ENCODE peak calls at places on chromosomes 2 and 18, in eight cellular contexts. P is GM12865, V is heart right ventricle, T is fibroblast of pulmonary artery, M is GM23248, U is IMR-90, C is HFF-Myc, L is fibroblast of lung. J is an unnamed sample.

GRCh38 chr2:238987352-238987981 is 139.6 kb downstream of the TWIST2 start:
- DNase-seq in C (no peak), L (no peak), V (no peak), P (no peak), T (peak; percentile 18), U (no peak), M (peak; percentile 43), J (no peak)

GRCh38 chr18:26233208-26233607 is 7.0 kb downstream of the TAF4B start:
- DNase-seq in T (no peak), L (no peak), U (no peak), C (no peak), P (no peak), M (no peak), V (no peak), J (no peak)

GRCh38 chr2:20650412-20650879 is 452 bp downstream of the HS1BP3 start:
- DNase-seq in V (no peak), L (peak; percentile 38), M (peak; percentile 83), T (peak; percentile 35), C (no peak), U (peak; percentile 38), P (peak; percentile 42), J (no peak)

GRCh38 chr2:220850116-220850515 is 722.0 kb downstream of the EPHA4 start:
- DNase-seq in U (no peak), V (no peak), L (no peak), M (no peak), C (no peak), P (no peak), T (no peak), J (no peak)

GRCh38 chr2:225995788-225996476 is 596.4 kb downstream of the NYAP2 start:
- DNase-seq in U (peak; percentile 76), M (peak; percentile 47), P (no peak), C (peak; percentile 62), L (peak; percentile 73), T (peak; percentile 36), V (no peak), J (no peak)

GRCh38 chr18:23871410-23871809 is 143.1 kb upstream of the TTC39C start:
- DNase-seq in M (no peak), T (peak; percentile 53), V (peak; percentile 43), C (no peak), U (no peak), P (peak; percentile 51), L (peak; percentile 64), J (no peak)

GRCh38 chr2:11330457-11331142 is 13.8 kb downstream of the ROCK2 start:
- DNase-seq in U (no peak), T (no peak), P (no peak), C (no peak), M (peak; percentile 45), L (no peak), V (no peak), J (no peak)

GRCh38 chr2:101355561-101356130 is 31.7 kb downstream of the CREG2 start:
- DNase-seq in L (no peak), V (no peak), P (no peak), T (no peak), M (peak; percentile 32), U (no peak), C (no peak), J (no peak)

GRCh38 chr2:100821255-100821912 is 1.4 kb downstream of the NPAS2 start:
- DNase-seq in T (peak; percentile 49), U (no peak), L (no peak), M (peak; percentile 12), P (no peak), V (no peak), C (no peak), J (no peak)

GRCh38 chr2:38690499-38691420 is 24.8 kb downstream of the GALM start:
- DNase-seq in P (no peak), U (peak; percentile 97), V (no peak), M (peak; percentile 95), L (peak; percentile 96), C (peak; percentile 81), T (peak; percentile 86), J (no peak)

GRCh38 chr2:99421469-99421868 is 68.3 kb downstream of the REV1 start:
- DNase-seq in T (peak; percentile 60), P (no peak), M (peak; percentile 70), C (no peak), L (peak; percentile 25), U (peak; percentile 62), V (no peak), J (no peak)

GRCh38 chr2:95206086-95206485 is 1.2 kb upstream of the ZNF892 start:
- DNase-seq in U (no peak), P (no peak), L (no peak), V (no peak), C (no peak), T (no peak), M (no peak), J (no peak)

GRCh38 chr2:26581991-26582842 is 58.9 kb downstream of the CIB4 start:
- DNase-seq in U (no peak), L (no peak), C (no peak), M (no peak), P (no peak), T (no peak), V (no peak), J (no peak)

GRCh38 chr2:67777010-67777409 is 285.8 kb downstream of the C1D start:
- DNase-seq in P (no peak), T (no peak), V (no peak), C (no peak), U (no peak), L (no peak), M (no peak), J (no peak)

GRCh38 chr2:18473241-18473841 is 87.1 kb downstream of the RDH14 start:
- DNase-seq in M (peak; percentile 98), T (peak; percentile 66), V (no peak), C (peak; percentile 82), L (peak; percentile 97), P (no peak), U (peak; percentile 96), J (no peak)

GRCh38 chr2:17300141-17300540 is 218.1 kb downstream of the RAD51AP2 start:
- DNase-seq in P (no peak), L (peak; percentile 90), T (peak; percentile 46), V (no peak), M (peak; percentile 81), U (peak; percentile 80), C (no peak), J (no peak)

GRCh38 chr2:153474407-153474806 is 4.2 kb downstream of the RPRM start:
- DNase-seq in P (peak; percentile 11), T (no peak), V (no peak), M (no peak), U (no peak), L (no peak), C (no peak), J (no peak)

GRCh38 chr18:74342416-74343043 is 26.9 kb downstream of the C18orf63 start:
- DNase-seq in C (peak; percentile 46), U (peak; percentile 77), M (peak; percentile 73), T (peak; percentile 89), P (peak; percentile 63), V (no peak), L (peak; percentile 51), J (no peak)

GRCh38 chr2:144323946-144324345 is 196.0 kb downstream of the ZEB2 start:
- DNase-seq in U (no peak), L (no peak), P (no peak), C (no peak), T (no peak), V (no peak), M (no peak), J (no peak)

GRCh38 chr2:73487112-73487657 is 101.5 kb downstream of the ALMS1 start:
- DNase-seq in C (no peak), P (no peak), M (no peak), T (no peak), U (no peak), L (no peak), V (no peak), J (no peak)

GRCh38 chr2:127175406-127175805 is 44.7 kb downstream of the CYP27C1 start:
- DNase-seq in M (peak; percentile 89), V (peak; percentile 58), L (peak; percentile 40), T (no peak), P (no peak), C (no peak), U (peak; percentile 33), J (peak; percentile 78)

GRCh38 chr2:204191574-204191973 is 255.0 kb downstream of the ICOS start:
- DNase-seq in M (no peak), V (no peak), T (no peak), P (no peak), L (no peak), U (no peak), C (no peak), J (no peak)

GRCh38 chr2:61793389-61793836 is 60.4 kb downstream of the FAM161A start:
- DNase-seq in L (peak; percentile 37), U (peak; percentile 54), C (peak; percentile 26), V (peak; percentile 49), T (peak; percentile 66), P (peak; percentile 87), M (peak; percentile 74), J (peak; percentile 80)
- H3K4me3 ChIP-seq in L (no peak overlapping the region), U (peak overlapping the region; percentile 39), C (peak overlapping the region; percentile 24), V (peak overlapping the region; percentile 10), T (no peak overlapping the region), P (no peak overlapping the region), M (peak overlapping the region; percentile 21), J (no peak overlapping the region)

DNA sequence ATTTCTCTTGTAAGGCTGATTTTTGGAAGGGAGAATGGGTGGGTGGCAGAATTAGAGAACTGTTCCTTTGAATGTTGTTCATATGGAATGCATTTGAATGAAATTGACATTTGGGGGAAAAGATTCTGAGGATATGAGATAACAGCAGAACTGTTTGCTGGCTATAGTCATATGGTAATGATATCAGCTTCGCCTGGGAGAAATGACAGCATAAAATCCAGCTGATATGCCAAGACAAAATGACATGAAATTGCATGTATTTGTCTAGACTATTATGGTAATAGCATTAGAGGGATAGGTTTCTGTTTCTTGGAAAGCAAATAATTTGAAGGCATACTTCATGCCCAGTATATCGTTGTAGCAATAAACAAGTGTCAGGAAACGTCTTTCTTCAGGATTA is 150.8 kb upstream of the SPATS2L start:
- DNase-seq in M (no peak), V (no peak), U (no peak), C (no peak), P (no peak), T (no peak), L (no peak), J (no peak)
- H3K4me3 ChIP-seq in M (peak overlapping the region; percentile 81), V (no peak overlapping the region), U (no peak overlapping the region), C (no peak overlapping the region), P (no peak overlapping the region), T (no peak overlapping the region), L (no peak overlapping the region), J (no peak overlapping the region)

DNA sequence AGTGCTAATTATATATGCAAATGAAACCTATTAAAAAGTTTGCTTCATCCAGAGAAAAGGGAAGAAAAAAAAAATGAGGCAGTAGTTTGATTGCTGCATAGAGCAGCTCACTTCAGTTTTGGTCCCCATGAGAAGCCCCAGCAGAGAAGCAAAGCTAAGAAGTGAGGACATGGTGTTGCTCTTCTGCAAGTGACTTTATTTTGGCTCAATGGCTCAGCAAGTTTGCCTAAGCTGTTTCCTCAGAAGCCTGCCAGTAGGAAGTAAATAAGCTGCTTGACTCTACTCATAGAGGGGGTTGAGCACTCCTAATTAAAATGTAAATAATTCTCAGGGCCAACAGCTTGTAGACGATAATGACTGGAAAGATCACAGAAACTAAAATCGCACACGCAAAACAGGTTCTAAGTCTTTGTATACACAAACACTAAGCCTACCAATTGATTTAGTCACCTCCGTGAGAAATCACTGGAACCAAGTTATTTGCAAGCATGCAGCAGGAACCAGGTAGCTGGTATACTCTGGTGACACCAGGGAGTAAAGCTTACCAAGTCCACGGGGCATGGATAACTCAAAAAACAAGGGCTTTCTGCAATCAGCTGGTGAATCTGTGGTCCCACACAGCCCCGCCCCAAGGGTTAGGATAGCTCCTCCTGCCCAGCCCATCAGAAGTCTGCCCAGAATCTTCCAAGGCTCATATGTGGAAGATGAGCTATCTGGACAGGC is 39.7 kb upstream of the NABP1 start:
- DNase-seq in T (no peak), P (no peak), V (no peak), L (peak; percentile 24), M (no peak), U (no peak), C (no peak), J (no peak)
- H3K4me3 ChIP-seq in T (no peak overlapping the region), P (no peak overlapping the region), V (no peak overlapping the region), L (no peak overlapping the region), M (no peak overlapping the region), U (no peak overlapping the region), C (no peak overlapping the region), J (no peak overlapping the region)

GRCh38 chr2:161844845-161845244 is 220.6 kb downstream of the SLC4A10 start:
- DNase-seq in M (no peak), P (no peak), V (no peak), T (no peak), U (no peak), L (no peak), C (no peak), J (no peak)
- H3K4me3 ChIP-seq in M (no peak overlapping the region), P (no peak overlapping the region), V (no peak overlapping the region), T (no peak overlapping the region), U (no peak overlapping the region), L (no peak overlapping the region), C (no peak overlapping the region), J (no peak overlapping the region)

J was measured in suprapubic skin.